ENCODE peak calls at places on chromosomes 1 and 21, in four cellular contexts. P is GM12892, G is SK-N-SH, T is GM12878. X is an unnamed sample.

GRCh38 chr1:32014199-32014936 is 700 bp downstream of the KHDRBS1 start:
- DNase-seq in T (no peak), P (peak), G (peak), X (no peak)

GRCh38 chr1:227788279-227789041 is 27.0 kb upstream of the PRSS38 start:
- DNase-seq in P (peak), T (no peak), G (no peak), X (peak)

GRCh38 chr1:233085566-233085965 is 135.2 kb downstream of the NTPCR start:
- DNase-seq in T (no peak), G (no peak), P (no peak), X (no peak)

GRCh38 chr1:183942933-183943693 is 94.4 kb downstream of the COLGALT2 start:
- DNase-seq in G (no peak), P (no peak), T (peak), X (no peak)

GRCh38 chr1:8540266-8540926 is 222.5 kb downstream of the SLC45A1 start:
- DNase-seq in T (no peak), G (no peak), P (no peak), X (no peak)

GRCh38 chr1:21736876-21737275 is 46.1 kb downstream of the USP48 start:
- DNase-seq in T (no peak), P (no peak), G (no peak), X (no peak)

GRCh38 chr1:21651214-21652042 is 17.7 kb downstream of the RAP1GAP start:
- DNase-seq in G (peak), P (no peak), T (no peak), X (no peak)

GRCh38 chr1:230917284-230918135 is 49.2 kb upstream of the C1orf198 start:
- DNase-seq in G (peak), T (peak), P (no peak), X (peak)

GRCh38 chr1:113984710-113985109 is 5.4 kb downstream of the OLFML3 start:
- DNase-seq in T (no peak), G (no peak), P (no peak), X (no peak)

GRCh38 chr21:14737922-14738321 is 191.8 kb upstream of the SAMSN1 start:
- DNase-seq in T (no peak), P (no peak), G (peak), X (no peak)

GRCh38 chr1:226640288-226640687 is 91.7 kb downstream of the STUM start:
- DNase-seq in T (no peak), G (no peak), P (no peak), X (no peak)

GRCh38 chr1:95451054-95451453 is 217.0 kb downstream of the RWDD3 start:
- DNase-seq in P (no peak), T (no peak), G (no peak), X (no peak)

GRCh38 chr1:34163792-34164509 is 1.1 kb downstream of the CSMD2 start:
- DNase-seq in T (no peak), P (no peak), G (peak), X (no peak)

DNA sequence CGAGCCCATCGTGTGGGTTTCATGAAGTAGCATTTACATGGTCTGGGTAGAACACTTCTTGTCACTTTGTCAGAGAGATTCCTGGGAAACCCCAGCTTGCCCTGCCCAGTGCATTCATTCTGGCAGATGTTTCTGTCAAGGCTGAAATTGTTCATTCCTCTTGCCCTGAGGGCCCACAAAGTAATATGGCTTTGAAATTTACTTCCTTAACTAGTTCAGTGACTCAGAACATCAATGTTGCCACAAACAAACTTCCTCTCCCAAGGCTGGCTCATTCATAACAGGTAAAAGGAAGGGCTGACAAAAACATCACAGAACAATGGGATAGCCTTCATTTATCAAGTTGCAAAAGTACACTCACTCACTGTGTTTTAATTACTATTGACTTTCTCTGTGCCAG is 5.0 kb upstream of the KIAA0040 start:
- DNase-seq in G (no peak), P (no peak), T (no peak), X (no peak)
- TF ChIP-seq TAF1 in G (no peak), P (no peak), T (no peak), X (no peak)

DNA sequence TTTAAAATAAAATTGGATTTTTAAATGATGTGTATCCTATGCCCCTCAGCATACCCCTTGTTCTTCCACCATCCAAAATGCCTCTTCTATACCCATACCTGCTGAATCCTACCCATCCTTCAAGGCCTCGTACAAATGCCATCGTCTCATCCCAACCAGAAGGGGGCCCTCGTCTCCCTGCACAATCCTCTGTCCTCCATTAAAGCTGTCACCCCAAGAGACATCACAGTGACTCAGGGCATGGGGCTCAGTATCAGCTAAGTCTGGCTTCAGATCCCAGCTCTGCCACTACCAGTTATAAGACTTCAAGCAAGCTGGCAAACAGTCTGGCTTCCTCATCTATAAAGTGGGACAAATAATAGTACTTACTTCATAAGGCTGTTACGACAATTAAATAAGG is 23.8 kb downstream of the IGFN1 start:
- DNase-seq in P (no peak), T (no peak), G (no peak), X (no peak)
- TF ChIP-seq TAF1 in P (no peak), T (no peak), G (no peak), X (no peak)

GRCh38 chr1:58964428-58964827 is 180.6 kb upstream of the JUN start:
- DNase-seq in G (no peak), P (no peak), T (no peak), X (no peak)
- TF ChIP-seq TAF1 in G (no peak), P (no peak), T (no peak), X (no peak)

GRCh38 chr21:17472592-17473271 is 40.1 kb upstream of the CXADR start:
- DNase-seq in G (no peak), P (no peak), T (no peak), X (no peak)
- TF ChIP-seq TAF1 in G (no peak), P (no peak), T (no peak), X (no peak)

GRCh38 chr21:36630485-36631206 is 68.3 kb upstream of the SIM2 start:
- DNase-seq in T (no peak), G (peak), P (peak), X (peak)
- TF ChIP-seq TAF1 in T (no peak), G (no peak), P (no peak), X (no peak)

GRCh38 chr21:29639366-29640232 is 300.2 kb downstream of the GRIK1 start:
- DNase-seq in P (no peak), G (no peak), T (no peak), X (no peak)

GRCh38 chr21:29641635-29642550 is 297.9 kb downstream of the GRIK1 start:
- DNase-seq in G (no peak), T (no peak), P (no peak), X (no peak)

GRCh38 chr21:29638761-29639327 is 301.0 kb downstream of the GRIK1 start:
- DNase-seq in T (no peak), P (no peak), G (no peak), X (no peak)

GRCh38 chr21:29641001-29641634 is 298.7 kb downstream of the GRIK1 start:
- DNase-seq in P (no peak), G (no peak), T (no peak), X (no peak)

DNA sequence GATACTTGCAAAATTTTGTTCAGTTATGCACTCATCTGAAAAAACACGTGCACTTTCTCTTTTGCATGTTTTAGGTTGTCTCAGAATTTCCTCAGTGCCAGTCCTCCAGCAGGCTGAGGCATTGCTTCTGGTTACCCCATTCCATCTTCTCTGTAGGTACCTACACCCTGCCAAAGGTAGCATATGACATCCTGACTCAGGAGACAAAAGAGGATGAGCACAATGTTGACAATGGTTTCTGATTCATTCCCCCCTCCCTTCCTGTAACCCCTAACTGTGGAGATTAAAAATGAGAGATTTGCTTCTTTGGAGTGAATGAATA is 299.6 kb downstream of the GRIK1 start:
- DNase-seq in T (peak), G (no peak), P (no peak), X (no peak)
- TF ChIP-seq TAF1 in T (no peak), G (no peak), P (no peak), X (no peak)

GRCh38 chr1:76901158-76901767 is 34.0 kb downstream of the ST6GALNAC5 start:
- DNase-seq in P (peak), G (peak), T (peak), X (peak)
- TF ChIP-seq TAF1 in P (no peak), G (no peak), T (no peak), X (no peak)

GRCh38 chr1:43849670-43850069 is 83.9 kb upstream of the ARTN start:
- DNase-seq in T (no peak), P (no peak), G (no peak), X (no peak)
- TF ChIP-seq TAF1 in T (no peak), P (no peak), G (no peak), X (no peak)

DNA sequence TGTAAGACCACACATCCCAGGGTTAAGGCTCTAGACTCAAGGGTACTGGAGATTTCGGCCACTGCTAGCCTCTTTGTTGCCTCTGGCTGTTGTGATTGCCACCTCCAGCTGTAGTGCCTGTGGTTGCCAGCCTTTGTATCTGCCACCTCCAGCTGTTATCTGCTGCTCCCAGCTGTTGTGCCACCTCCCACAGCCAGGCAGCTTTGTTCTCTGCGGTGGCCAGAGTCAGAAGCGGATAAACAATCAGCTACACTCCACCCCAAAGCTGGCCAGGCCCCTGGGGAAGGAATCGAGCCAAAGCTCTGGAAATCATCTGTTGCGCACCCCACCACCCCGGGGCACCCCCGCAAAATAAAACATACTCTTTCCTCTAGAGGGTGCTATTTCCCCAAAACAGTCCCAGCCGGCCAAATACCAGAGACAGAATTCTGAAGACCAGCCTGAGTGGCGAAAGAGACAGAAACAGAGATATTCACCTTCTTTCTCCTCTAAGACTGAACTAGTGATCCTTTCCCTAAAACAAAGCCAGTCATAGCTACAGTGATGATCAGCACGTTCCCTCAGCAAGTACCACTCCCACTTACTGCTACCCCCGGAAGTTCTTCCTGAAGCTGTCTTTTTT is 14.8 kb upstream of the PIGM start:
- DNase-seq in P (peak), T (no peak), G (peak), X (no peak)
- TF ChIP-seq TAF1 in P (no peak), T (no peak), G (no peak), X (no peak)